ENCODE peak calls at places on chromosomes 13 and 19, in four cellular contexts. X, C, Q and H are unnamed samples.

GRCh38 chr19:51407631-51408131 is 9.8 kb downstream of the SIGLEC10 start:
- DNase-seq in Q (no peak), X (no peak), C (no peak), H (no peak)

GRCh38 chr13:24356837-24357236 is 47.5 kb downstream of the C1QTNF9 start:
- DNase-seq in X (no peak), C (no peak), Q (no peak), H (no peak)

GRCh38 chr13:59103004-59103768 is 1060.5 kb downstream of the DIAPH3 start:
- DNase-seq in C (peak; percentile 81), Q (no peak), X (no peak), H (no peak)

GRCh38 chr19:42965204-42965603 is 28.2 kb upstream of the PSG7 start:
- DNase-seq in Q (no peak), X (no peak), C (peak; percentile 11), H (no peak)

GRCh38 chr19:17680235-17680722 is 7.9 kb downstream of the UNC13A start:
- DNase-seq in C (peak; percentile 7), X (peak; percentile 72), Q (peak; percentile 65), H (peak; percentile 94)

GRCh38 chr19:2436384-2436783 is 9.0 kb upstream of the TIMM13 start:
- DNase-seq in X (no peak), Q (no peak), C (no peak), H (no peak)

GRCh38 chr13:38686635-38687245 is at the start of gene FREM2:
- DNase-seq in X (no peak), Q (no peak), C (no peak), H (no peak)

GRCh38 chr19:31676271-31677004 is 327.2 kb upstream of the TSHZ3 start:
- DNase-seq in C (no peak), X (no peak), Q (no peak), H (no peak)

GRCh38 chr13:52851153-52851962 is 2.9 kb upstream of the PCDH8 start:
- DNase-seq in Q (peak; percentile 48), C (no peak), X (no peak), H (peak; percentile 27)

GRCh38 chr13:49869514-49869913 is 66.6 kb downstream of the SPRYD7 start:
- DNase-seq in C (no peak), Q (no peak), X (no peak), H (no peak)

GRCh38 chr13:71867101-71867814 is at the start of gene DACH1:
- DNase-seq in X (no peak), C (no peak), Q (peak; percentile 71), H (peak; percentile 19)

GRCh38 chr13:43545317-43545874 is 241.4 kb downstream of the ENOX1 start:
- DNase-seq in X (no peak), Q (no peak), C (peak; percentile 84), H (no peak)

GRCh38 chr13:27274631-27275030 is 4.0 kb downstream of the RASL11A start:
- DNase-seq in C (no peak), Q (no peak), X (no peak), H (no peak)

GRCh38 chr13:72458701-72459100 is 268.7 kb downstream of the MZT1 start:
- DNase-seq in Q (no peak), C (peak; percentile 11), X (no peak), H (no peak)

GRCh38 chr13:30196025-30196424 is 111.3 kb downstream of the KATNAL1 start:
- DNase-seq in C (no peak), X (no peak), Q (no peak), H (no peak)

GRCh38 chr13:94701313-94702180 is 10.8 kb downstream of the SOX21 start:
- DNase-seq in Q (no peak), X (no peak), C (no peak), H (no peak)

GRCh38 chr19:8088752-8089663 is 36.4 kb downstream of the CCL25 start:
- DNase-seq in C (no peak), Q (no peak), X (no peak), H (no peak)

GRCh38 chr13:45162821-45163220 is 38.0 kb downstream of the KCTD4 start:
- DNase-seq in C (peak; percentile 80), X (no peak), Q (no peak), H (no peak)

GRCh38 chr13:35512271-35512920 is 35.9 kb upstream of the MAB21L1 start:
- DNase-seq in C (peak; percentile 94), X (no peak), Q (no peak), H (no peak)

GRCh38 chr19:3202346-3202745 is 16.6 kb downstream of the NCLN start:
- DNase-seq in X (no peak), Q (no peak), C (no peak), H (no peak)

GRCh38 chr13:67438465-67438864 is 208.3 kb upstream of the PCDH9 start:
- DNase-seq in X (no peak), Q (no peak), C (no peak), H (no peak)

GRCh38 chr13:111502957-111503356 is 182.5 kb downstream of the TEX29 start:
- DNase-seq in C (no peak), Q (no peak), X (no peak), H (no peak)

GRCh38 chr19:28943651-28944050 is 269.3 kb downstream of the UQCRFS1 start:
- DNase-seq in X (no peak), C (no peak), Q (no peak), H (no peak)

GRCh38 chr19:10894911-10895213 is 23.5 kb downstream of the CARM1 start:
- DNase-seq in C (no peak), X (no peak), Q (no peak), H (no peak)

GRCh38 chr19:30228113-30228725 is 144.0 kb upstream of the ZNF536 start:
- DNase-seq in Q (no peak), X (no peak), C (no peak), H (no peak)

GRCh38 chr19:2037676-2038255 is 13.3 kb downstream of the MKNK2 start:
- DNase-seq in Q (peak; percentile 50), X (no peak), C (no peak), H (no peak)

GRCh38 chr19:42693760-42694350 is 46.4 kb downstream of the PSG3 start:
- DNase-seq in C (no peak), X (no peak), Q (no peak), H (no peak)

GRCh38 chr19:49080392-49080791 is 4.9 kb upstream of the SNRNP70 start:
- DNase-seq in C (no peak), Q (no peak), X (no peak), H (no peak)

GRCh38 chr13:25276748-25277147 is 10.5 kb downstream of the MTMR6 start:
- DNase-seq in X (no peak), Q (no peak), C (no peak), H (no peak)

GRCh38 chr13:54574791-54575190 is 1546.2 kb downstream of the OLFM4 start:
- DNase-seq in Q (no peak), C (no peak), X (no peak), H (no peak)

DNA sequence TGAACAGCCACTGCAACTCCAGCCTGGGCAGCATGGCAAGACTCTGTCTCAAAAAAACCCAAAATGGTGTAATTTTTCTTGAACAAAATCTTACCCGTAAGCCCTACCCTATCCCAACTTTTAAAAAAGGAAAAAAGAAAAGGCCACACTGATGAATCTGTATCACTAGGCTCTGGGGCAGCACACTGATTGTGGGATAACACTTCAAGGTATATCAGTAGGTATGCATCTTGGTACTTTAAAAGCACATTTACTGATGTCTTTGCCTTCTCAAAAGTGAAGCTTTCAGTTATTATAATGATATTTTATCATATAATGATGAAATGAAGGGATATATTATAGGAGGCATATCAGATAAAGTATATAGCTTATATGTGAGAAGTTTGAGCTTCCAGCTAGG is 24.3 kb downstream of the ZNF112 start:
- DNase-seq in C (no peak), X (no peak), Q (no peak), H (no peak)
- H3K4me3 ChIP-seq in C (no peak overlapping the region), X (no peak overlapping the region), Q (no peak overlapping the region), H (no peak overlapping the region)

GRCh38 chr13:46665630-46666482 is 112.9 kb downstream of the LRCH1 start:
- DNase-seq in C (no peak), X (no peak), Q (no peak), H (no peak)

GRCh38 chr13:46668906-46669525 is 116.0 kb downstream of the LRCH1 start:
- DNase-seq in Q (no peak), X (no peak), C (no peak), H (no peak)

GRCh38 chr13:46667687-46668281 is 114.8 kb downstream of the LRCH1 start:
- DNase-seq in C (no peak), Q (no peak), X (no peak), H (no peak)

GRCh38 chr13:46666727-46667456 is 113.9 kb downstream of the LRCH1 start:
- DNase-seq in X (no peak), Q (no peak), C (no peak), H (peak; percentile 82)

DNA sequence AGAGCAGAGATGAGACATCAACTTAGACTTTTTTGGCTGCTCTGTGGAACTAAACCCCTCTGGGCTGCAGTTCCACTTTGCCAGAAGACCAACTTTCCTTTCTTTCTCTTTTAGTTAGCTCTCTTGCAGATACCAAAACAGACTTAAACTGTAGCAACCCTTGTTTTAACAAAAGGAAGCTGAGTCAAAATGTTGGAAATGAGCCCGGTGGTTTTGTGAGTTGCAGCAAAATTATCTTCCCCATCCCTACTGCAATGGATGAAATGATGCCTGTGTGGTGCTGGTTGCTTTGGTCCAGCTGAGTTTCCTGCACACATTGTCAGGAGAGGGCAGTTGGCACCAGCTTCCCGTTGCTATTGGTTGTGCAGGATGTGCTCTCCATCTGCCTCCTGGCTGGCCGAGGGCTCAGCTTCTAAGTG is 115.3 kb downstream of the LRCH1 start:
- DNase-seq in X (no peak), C (peak; percentile 78), Q (peak; percentile 58), H (no peak)
- H3K4me3 ChIP-seq in X (peak overlapping the region; percentile 17), C (peak overlapping the region; percentile 34), Q (no peak overlapping the region), H (peak overlapping the region; percentile 13)

GRCh38 chr13:97977376-97977705 is 23.9 kb downstream of the IPO5 start:
- DNase-seq in X (no peak), Q (no peak), C (no peak), H (no peak)

GRCh38 chr13:97979556-97979955 is 26.1 kb downstream of the IPO5 start:
- DNase-seq in Q (no peak), C (no peak), X (no peak), H (no peak)

GRCh38 chr13:97976551-97977375 is 23.3 kb downstream of the IPO5 start:
- DNase-seq in X (no peak), Q (peak; percentile 91), C (no peak), H (no peak)

GRCh38 chr13:97978661-97979450 is 25.4 kb downstream of the IPO5 start:
- DNase-seq in C (no peak), Q (no peak), X (no peak), H (no peak)

GRCh38 chr13:97977982-97978381 is 24.5 kb downstream of the IPO5 start:
- DNase-seq in Q (no peak), C (no peak), X (no peak), H (no peak)
- H3K4me3 ChIP-seq in Q (no peak overlapping the region), C (peak overlapping the region; percentile 84), X (peak overlapping the region; percentile 64), H (no peak overlapping the region)

DNA sequence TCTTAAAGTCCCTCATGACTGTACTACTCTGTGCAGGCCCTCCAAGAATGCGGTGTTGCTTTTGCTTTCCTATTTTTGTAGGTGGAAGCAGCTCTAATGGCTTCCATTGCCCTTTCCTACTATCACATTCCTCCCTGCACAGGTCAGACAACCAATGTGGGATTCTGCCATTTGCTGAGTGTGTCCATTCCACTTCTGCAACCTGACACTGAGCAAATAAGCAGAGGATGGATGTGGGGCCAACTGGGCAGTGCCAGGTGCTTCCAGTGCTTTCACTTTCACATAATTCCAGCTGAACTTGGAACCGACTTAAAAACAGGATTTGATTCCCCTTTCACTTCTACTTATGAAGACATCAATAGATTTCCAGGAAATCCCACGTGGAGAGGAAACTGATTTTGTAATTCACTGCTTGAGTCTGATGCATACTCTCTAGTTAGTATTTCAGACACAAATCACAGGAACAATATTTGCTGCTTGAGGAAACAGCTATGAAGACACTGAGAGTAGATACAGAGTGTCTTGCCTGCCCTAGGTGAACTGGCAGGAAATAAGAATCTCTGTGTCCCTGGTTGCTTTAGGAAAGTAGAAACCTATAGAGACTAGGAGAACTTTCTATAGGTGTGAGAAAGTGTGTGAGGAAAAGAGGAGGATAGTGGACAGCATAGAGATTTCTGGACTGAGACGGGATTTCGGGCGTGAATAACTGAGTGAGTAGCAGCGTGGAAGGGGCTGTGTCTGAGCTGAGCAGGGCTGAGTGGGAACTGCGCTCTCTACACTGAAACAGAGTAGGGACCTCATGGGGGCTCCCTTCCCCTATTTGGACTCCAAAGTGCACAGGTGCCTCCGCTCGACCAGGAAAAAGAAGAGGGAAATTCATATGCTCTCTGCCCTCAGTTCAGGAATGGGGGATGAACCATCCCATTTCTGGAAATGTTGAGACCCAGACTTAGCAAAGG is 22.5 kb downstream of the LGALS16 start:
- DNase-seq in Q (no peak), X (no peak), C (no peak), H (no peak)
- H3K4me3 ChIP-seq in Q (no peak overlapping the region), X (no peak overlapping the region), C (no peak overlapping the region), H (no peak overlapping the region)